ENCODE peak calls at places on chromosome 16, in five cellular contexts. U is COR-L47, S is MCF 10A, F is 8988T, N is fibroblast of lung. K is an unnamed sample.

GRCh38 chr16:24769806-24770205 is 40.4 kb downstream of the TNRC6A start:
- DNase-seq in U (no peak), N (peak), F (no peak), S (no peak), K (peak)

GRCh38 chr16:66374176-66374575 is 7.7 kb downstream of the CDH5 start:
- DNase-seq in U (no peak), S (no peak), N (no peak), F (no peak), K (no peak)

GRCh38 chr16:88830250-88830649 is 18.5 kb upstream of the APRT start:
- DNase-seq in F (no peak), N (no peak), U (no peak), S (no peak), K (no peak)

GRCh38 chr16:76946879-76947278 is 244.1 kb upstream of the MON1B start:
- DNase-seq in S (peak), U (peak), F (peak), N (peak), K (peak)

GRCh38 chr16:69796285-69797118 is 34.4 kb downstream of the WWP2 start:
- DNase-seq in S (peak), F (peak), U (peak), N (peak), K (peak)

GRCh38 chr16:19153876-19154275 is 14.2 kb upstream of the SYT17 start:
- DNase-seq in F (no peak), N (peak), U (peak), S (no peak), K (no peak)

GRCh38 chr16:23195415-23195978 is 13.0 kb downstream of the SCNN1G start:
- DNase-seq in N (no peak), F (no peak), S (no peak), U (no peak), K (no peak)

GRCh38 chr16:4381072-4381934 is 9.7 kb downstream of the VASN start:
- DNase-seq in N (no peak), F (no peak), S (no peak), U (no peak), K (no peak)

GRCh38 chr16:81035975-81036750 is 521 bp downstream of the ATMIN start:
- DNase-seq in N (peak), F (peak), S (peak), U (peak), K (no peak)

GRCh38 chr16:306911-307370 is 24.0 kb downstream of the PDIA2 start:
- DNase-seq in S (no peak), N (no peak), F (no peak), U (no peak), K (no peak)

GRCh38 chr16:6576646-6577045 is 756.0 kb upstream of the RBFOX1 start:
- DNase-seq in F (no peak), U (no peak), S (no peak), N (no peak), K (no peak)

GRCh38 chr16:1781254-1781653 is 1.1 kb downstream of the SPSB3 start:
- DNase-seq in N (no peak), U (no peak), F (no peak), S (no peak), K (no peak)

GRCh38 chr16:89922884-89923639 is at the start of gene TUBB3:
- DNase-seq in F (peak), N (peak), S (peak), U (peak), K (peak)

GRCh38 chr16:66952430-66953139 is 8.5 kb upstream of the CES3 start:
- DNase-seq in U (no peak), S (no peak), F (no peak), N (no peak), K (no peak)

GRCh38 chr16:48607056-48607825 is 2.7 kb downstream of the N4BP1 start:
- DNase-seq in S (peak), U (no peak), F (no peak), N (peak), K (peak)

GRCh38 chr16:23640669-23640958 is 496 bp downstream of the PALB2 start:
- DNase-seq in U (no peak), N (peak), S (peak), F (no peak), K (no peak)

GRCh38 chr16:23114131-23114904 is 34.9 kb downstream of the USP31 start:
- DNase-seq in N (no peak), F (no peak), S (no peak), U (peak), K (no peak)

GRCh38 chr16:8572919-8573724 is 17.2 kb downstream of the TMEM114 start:
- DNase-seq in F (no peak), N (peak), S (peak), U (no peak), K (peak)

GRCh38 chr16:11689031-11689840 is 21.0 kb downstream of the SNN start:
- DNase-seq in U (no peak), F (no peak), S (no peak), N (no peak), K (no peak)

GRCh38 chr16:22933173-22933572 is 119.2 kb downstream of the HS3ST2 start:
- DNase-seq in U (no peak), S (peak), N (no peak), F (no peak), K (no peak)

GRCh38 chr16:50326835-50327465 is 41.8 kb downstream of the BRD7 start:
- DNase-seq in U (no peak), F (no peak), N (peak), S (peak), K (no peak)

GRCh38 chr16:81204794-81205680 is 33.5 kb upstream of the BCO1 start:
- DNase-seq in S (peak), N (peak), F (no peak), U (no peak), K (peak)

GRCh38 chr16:27972500-27972899 is 91.0 kb downstream of the GSG1L start:
- DNase-seq in S (peak), N (peak), U (peak), F (peak), K (peak)

GRCh38 chr16:3134338-3135119 is at the start of gene ZNF213:
- DNase-seq in N (peak), U (peak), S (peak), F (peak), K (peak)

GRCh38 chr16:82834156-82834758 is 207.5 kb downstream of the CDH13 start:
- DNase-seq in N (peak), F (no peak), S (no peak), U (no peak), K (peak)

GRCh38 chr16:74605746-74606520 is 981 bp downstream of the GLG1 start:
- DNase-seq in F (no peak), S (peak), N (no peak), U (no peak), K (no peak)

GRCh38 chr16:2825049-2825742 is 4.9 kb upstream of the ZG16B start:
- DNase-seq in U (no peak), S (no peak), N (no peak), F (no peak), K (no peak)

GRCh38 chr16:29812754-29813643 is 1.0 kb downstream of the PRRT2 start:
- DNase-seq in S (no peak), F (no peak), U (no peak), N (no peak), K (no peak)

GRCh38 chr16:57352636-57353047 is 5.9 kb upstream of the CCL22 start:
- DNase-seq in F (no peak), N (no peak), S (no peak), U (no peak), K (no peak)

GRCh38 chr16:708019-708418 is 2.4 kb upstream of the FBXL16 start:
- DNase-seq in N (no peak), U (no peak), F (no peak), S (no peak), K (no peak)

GRCh38 chr16:21076186-21076883 is 74.3 kb downstream of the DNAH3 start:
- DNase-seq in F (no peak), S (no peak), U (no peak), N (no peak), K (no peak)

GRCh38 chr16:58638148-58639036 is 8.8 kb upstream of the CNOT1 start:
- DNase-seq in N (peak), U (no peak), F (peak), S (peak), K (peak)

GRCh38 chr16:31420037-31420436 is 8.1 kb downstream of the COX6A2 start:
- DNase-seq in S (no peak), F (no peak), U (no peak), N (no peak), K (no peak)